ENCODE peak calls at places on chromosomes 2 and 18, in five cellular contexts. One of them, this sample, is unnamed.

GRCh38 chr18:5475252-5475651 is 68.5 kb downstream of the EPB41L3 start:
- DNase-seq in retinal pigment epithelial cell: no peak
- DNase-seq in HFFc6: no peak
- DNase-seq in heart left ventricle: no peak
- DNase-seq in GM06990: no peak
- DNase-seq in this sample: no peak

GRCh38 chr18:23331091-23331920 is 121.8 kb upstream of the RIOK3 start:
- DNase-seq in retinal pigment epithelial cell: no peak
- DNase-seq in HFFc6: no peak
- DNase-seq in heart left ventricle: no peak
- DNase-seq in GM06990: no peak
- DNase-seq in this sample: no peak

GRCh38 chr2:26757873-26758789 is 6.0 kb upstream of the SLC35F6 start:
- DNase-seq in retinal pigment epithelial cell: peak
- DNase-seq in HFFc6: peak
- DNase-seq in heart left ventricle: no peak
- DNase-seq in GM06990: no peak
- DNase-seq in this sample: no peak

GRCh38 chr2:59076079-59076619 is 835.0 kb upstream of the FANCL start:
- DNase-seq in retinal pigment epithelial cell: no peak
- DNase-seq in HFFc6: no peak
- DNase-seq in heart left ventricle: no peak
- DNase-seq in GM06990: no peak
- DNase-seq in this sample: no peak

GRCh38 chr2:12169721-12170120 is 423.3 kb downstream of the LPIN1 start:
- DNase-seq in retinal pigment epithelial cell: peak
- DNase-seq in HFFc6: peak
- DNase-seq in heart left ventricle: peak
- DNase-seq in GM06990: no peak
- DNase-seq in this sample: no peak

GRCh38 chr2:208315081-208315788 is 49.2 kb downstream of the PIKFYVE start:
- DNase-seq in retinal pigment epithelial cell: no peak
- DNase-seq in HFFc6: peak
- DNase-seq in heart left ventricle: no peak
- DNase-seq in GM06990: peak
- DNase-seq in this sample: no peak

GRCh38 chr2:56757884-56758545 is 574.2 kb downstream of the CCDC85A start:
- DNase-seq in retinal pigment epithelial cell: no peak
- DNase-seq in HFFc6: no peak
- DNase-seq in heart left ventricle: no peak
- DNase-seq in GM06990: no peak
- DNase-seq in this sample: no peak

GRCh38 chr2:179251865-179252264 is 12.8 kb downstream of the SESTD1 start:
- DNase-seq in retinal pigment epithelial cell: no peak
- DNase-seq in HFFc6: peak
- DNase-seq in heart left ventricle: no peak
- DNase-seq in GM06990: no peak
- DNase-seq in this sample: no peak

GRCh38 chr18:6401687-6402086 is 13.0 kb downstream of the L3MBTL4 start:
- DNase-seq in retinal pigment epithelial cell: no peak
- DNase-seq in HFFc6: no peak
- DNase-seq in heart left ventricle: no peak
- DNase-seq in GM06990: no peak
- DNase-seq in this sample: no peak

GRCh38 chr2:199811360-199811759 is 39.6 kb downstream of the FTCDNL1 start:
- DNase-seq in retinal pigment epithelial cell: no peak
- DNase-seq in HFFc6: no peak
- DNase-seq in heart left ventricle: no peak
- DNase-seq in GM06990: no peak
- DNase-seq in this sample: no peak

GRCh38 chr2:235981629-235982028 is 186.6 kb downstream of the GBX2 start:
- DNase-seq in retinal pigment epithelial cell: no peak
- DNase-seq in HFFc6: no peak
- DNase-seq in heart left ventricle: no peak
- DNase-seq in GM06990: no peak
- DNase-seq in this sample: no peak

GRCh38 chr2:75403991-75404428 is 156.7 kb downstream of the EVA1A start:
- DNase-seq in retinal pigment epithelial cell: peak
- DNase-seq in HFFc6: peak
- DNase-seq in heart left ventricle: no peak
- DNase-seq in GM06990: no peak
- DNase-seq in this sample: no peak

GRCh38 chr2:46460241-46460921 is 19.0 kb upstream of the TMEM247 start:
- DNase-seq in retinal pigment epithelial cell: peak
- DNase-seq in HFFc6: no peak
- DNase-seq in heart left ventricle: peak
- DNase-seq in GM06990: no peak
- DNase-seq in this sample: no peak

GRCh38 chr18:49399003-49399402 is 61.4 kb downstream of the DYM start:
- DNase-seq in retinal pigment epithelial cell: no peak
- DNase-seq in HFFc6: no peak
- DNase-seq in heart left ventricle: no peak
- DNase-seq in GM06990: no peak
- DNase-seq in this sample: no peak

GRCh38 chr2:140256080-140256479 is 1475.9 kb upstream of the NXPH2 start:
- DNase-seq in retinal pigment epithelial cell: no peak
- DNase-seq in HFFc6: no peak
- DNase-seq in heart left ventricle: no peak
- DNase-seq in GM06990: no peak
- DNase-seq in this sample: no peak

GRCh38 chr2:101402637-101403036 is 15.3 kb upstream of the CREG2 start:
- DNase-seq in retinal pigment epithelial cell: no peak
- DNase-seq in HFFc6: no peak
- DNase-seq in heart left ventricle: no peak
- DNase-seq in GM06990: no peak
- DNase-seq in this sample: no peak

GRCh38 chr18:49111191-49111988 is 160.6 kb upstream of the SMAD7 start:
- DNase-seq in retinal pigment epithelial cell: peak
- DNase-seq in HFFc6: peak
- DNase-seq in heart left ventricle: no peak
- DNase-seq in GM06990: no peak
- DNase-seq in this sample: no peak

GRCh38 chr2:18299423-18300212 is 260.8 kb downstream of the RDH14 start:
- DNase-seq in retinal pigment epithelial cell: peak
- DNase-seq in HFFc6: peak
- DNase-seq in heart left ventricle: peak
- DNase-seq in GM06990: no peak
- DNase-seq in this sample: no peak

GRCh38 chr2:236603361-236604015 is 33.9 kb downstream of the ACKR3 start:
- DNase-seq in retinal pigment epithelial cell: no peak
- DNase-seq in HFFc6: no peak
- DNase-seq in heart left ventricle: no peak
- DNase-seq in GM06990: no peak
- DNase-seq in this sample: no peak

GRCh38 chr2:157777425-157777824 is 98.7 kb downstream of the ACVR1 start:
- DNase-seq in retinal pigment epithelial cell: no peak
- DNase-seq in HFFc6: peak
- DNase-seq in heart left ventricle: no peak
- DNase-seq in GM06990: no peak
- DNase-seq in this sample: no peak

GRCh38 chr2:54666131-54666637 is 57.3 kb upstream of the EML6 start:
- DNase-seq in retinal pigment epithelial cell: no peak
- DNase-seq in HFFc6: peak
- DNase-seq in heart left ventricle: peak
- DNase-seq in GM06990: no peak
- DNase-seq in this sample: no peak

GRCh38 chr2:100182494-100183355 is 40.3 kb upstream of the AFF3 start:
- DNase-seq in retinal pigment epithelial cell: no peak
- DNase-seq in HFFc6: no peak
- DNase-seq in heart left ventricle: peak
- DNase-seq in GM06990: no peak
- DNase-seq in this sample: no peak

GRCh38 chr2:48018480-48018879 is 112.2 kb upstream of the FBXO11 start:
- DNase-seq in retinal pigment epithelial cell: no peak
- DNase-seq in HFFc6: no peak
- DNase-seq in heart left ventricle: no peak
- DNase-seq in GM06990: no peak
- DNase-seq in this sample: no peak

GRCh38 chr2:48017136-48017535 is 110.8 kb upstream of the FBXO11 start:
- DNase-seq in retinal pigment epithelial cell: no peak
- DNase-seq in HFFc6: no peak
- DNase-seq in heart left ventricle: no peak
- DNase-seq in GM06990: no peak
- DNase-seq in this sample: no peak

DNA sequence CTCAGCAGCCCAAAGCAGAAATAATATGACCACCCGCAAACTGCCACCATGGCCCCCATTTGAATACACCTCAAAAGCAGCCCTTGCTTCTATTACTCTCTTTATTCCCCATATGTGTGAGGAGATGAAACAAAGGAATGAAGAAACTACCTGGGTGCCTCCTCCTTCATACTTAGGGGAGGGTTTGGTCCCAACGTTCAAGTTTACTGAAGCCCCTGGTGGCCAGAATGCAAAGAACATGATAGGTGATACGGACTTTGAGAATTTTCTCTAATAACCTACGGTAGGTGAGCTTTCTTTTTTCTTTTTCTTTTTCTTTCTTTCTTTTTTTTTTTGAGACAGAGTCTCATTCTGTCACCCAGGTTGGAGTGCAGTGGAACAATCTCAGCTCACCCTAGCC is 110.3 kb upstream of the FBXO11 start:
- DNase-seq in retinal pigment epithelial cell: no peak
- DNase-seq in HFFc6: no peak
- DNase-seq in heart left ventricle: no peak
- DNase-seq in GM06990: no peak
- DNase-seq in this sample: no peak
- TF ChIP-seq CTCF in retinal pigment epithelial cell: peak
- TF ChIP-seq CTCF in HFFc6: peak
- TF ChIP-seq CTCF in heart left ventricle: no peak
- TF ChIP-seq CTCF in GM06990: peak
- TF ChIP-seq CTCF in this sample: no peak

DNA sequence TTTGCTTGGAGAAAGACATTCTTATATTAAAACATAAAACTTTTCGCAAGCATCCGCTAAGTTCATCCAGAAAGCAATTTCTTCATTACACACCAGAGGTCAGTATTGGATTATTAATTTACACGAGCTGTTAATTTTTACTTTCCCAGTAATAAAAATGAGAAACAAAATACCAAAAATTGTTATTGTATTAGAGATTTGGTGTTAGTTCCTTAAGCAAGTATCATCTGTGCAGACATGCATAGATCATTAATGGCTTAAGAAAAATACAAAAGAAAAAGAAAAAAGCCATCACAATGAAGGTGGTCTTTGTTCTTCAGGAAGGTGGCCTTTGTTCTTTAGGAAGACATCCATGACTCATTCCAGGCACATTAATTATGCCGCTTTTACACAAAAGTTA is 53.6 kb upstream of the HNMT start:
- DNase-seq in retinal pigment epithelial cell: no peak
- DNase-seq in HFFc6: peak
- DNase-seq in heart left ventricle: no peak
- DNase-seq in GM06990: no peak
- DNase-seq in this sample: no peak
- TF ChIP-seq CTCF in retinal pigment epithelial cell: peak
- TF ChIP-seq CTCF in HFFc6: peak
- TF ChIP-seq CTCF in heart left ventricle: peak
- TF ChIP-seq CTCF in GM06990: peak
- TF ChIP-seq CTCF in this sample: peak

GRCh38 chr18:32261003-32261402 is 71.2 kb downstream of the MEP1B start:
- DNase-seq in retinal pigment epithelial cell: no peak
- DNase-seq in HFFc6: no peak
- DNase-seq in heart left ventricle: no peak
- DNase-seq in GM06990: no peak
- DNase-seq in this sample: no peak
- TF ChIP-seq CTCF in retinal pigment epithelial cell: peak
- TF ChIP-seq CTCF in HFFc6: peak
- TF ChIP-seq CTCF in heart left ventricle: no peak
- TF ChIP-seq CTCF in GM06990: no peak
- TF ChIP-seq CTCF in this sample: no peak

GRCh38 chr2:238173692-238174091 is 14.9 kb downstream of the ERFE start:
- DNase-seq in retinal pigment epithelial cell: no peak
- DNase-seq in HFFc6: no peak
- DNase-seq in heart left ventricle: no peak
- DNase-seq in GM06990: no peak
- DNase-seq in this sample: no peak
- TF ChIP-seq CTCF in retinal pigment epithelial cell: peak
- TF ChIP-seq CTCF in HFFc6: peak
- TF ChIP-seq CTCF in heart left ventricle: no peak
- TF ChIP-seq CTCF in GM06990: no peak
- TF ChIP-seq CTCF in this sample: no peak

GRCh38 chr2:38601061-38601460 is 1.7 kb downstream of the HNRNPLL start:
- DNase-seq in retinal pigment epithelial cell: no peak
- DNase-seq in HFFc6: no peak
- DNase-seq in heart left ventricle: no peak
- DNase-seq in GM06990: no peak
- DNase-seq in this sample: no peak

GRCh38 chr2:38601463-38602135 is 1.1 kb downstream of the HNRNPLL start:
- DNase-seq in retinal pigment epithelial cell: no peak
- DNase-seq in HFFc6: no peak
- DNase-seq in heart left ventricle: no peak
- DNase-seq in GM06990: peak
- DNase-seq in this sample: no peak

GRCh38 chr2:38602136-38602731 is 494 bp downstream of the HNRNPLL start:
- DNase-seq in retinal pigment epithelial cell: no peak
- DNase-seq in HFFc6: no peak
- DNase-seq in heart left ventricle: no peak
- DNase-seq in GM06990: no peak
- DNase-seq in this sample: no peak

GRCh38 chr2:38603402-38604265 is 906 bp upstream of the HNRNPLL start:
- DNase-seq in retinal pigment epithelial cell: peak
- DNase-seq in HFFc6: peak
- DNase-seq in heart left ventricle: peak
- DNase-seq in GM06990: peak
- DNase-seq in this sample: no peak

GRCh38 chr2:38602732-38603401 is at the start of gene HNRNPLL:
- DNase-seq in retinal pigment epithelial cell: peak
- DNase-seq in HFFc6: peak
- DNase-seq in heart left ventricle: peak
- DNase-seq in GM06990: peak
- DNase-seq in this sample: peak
- TF ChIP-seq CTCF in retinal pigment epithelial cell: peak
- TF ChIP-seq CTCF in HFFc6: peak
- TF ChIP-seq CTCF in heart left ventricle: no peak
- TF ChIP-seq CTCF in GM06990: peak
- TF ChIP-seq CTCF in this sample: no peak

GRCh38 chr2:112463256-112463655 is 18.7 kb upstream of the TTL start:
- DNase-seq in retinal pigment epithelial cell: no peak
- DNase-seq in HFFc6: no peak
- DNase-seq in heart left ventricle: no peak
- DNase-seq in GM06990: no peak
- DNase-seq in this sample: no peak

GRCh38 chr2:112462178-112462577 is 19.8 kb upstream of the TTL start:
- DNase-seq in retinal pigment epithelial cell: no peak
- DNase-seq in HFFc6: no peak
- DNase-seq in heart left ventricle: no peak
- DNase-seq in GM06990: no peak
- DNase-seq in this sample: no peak

DNA sequence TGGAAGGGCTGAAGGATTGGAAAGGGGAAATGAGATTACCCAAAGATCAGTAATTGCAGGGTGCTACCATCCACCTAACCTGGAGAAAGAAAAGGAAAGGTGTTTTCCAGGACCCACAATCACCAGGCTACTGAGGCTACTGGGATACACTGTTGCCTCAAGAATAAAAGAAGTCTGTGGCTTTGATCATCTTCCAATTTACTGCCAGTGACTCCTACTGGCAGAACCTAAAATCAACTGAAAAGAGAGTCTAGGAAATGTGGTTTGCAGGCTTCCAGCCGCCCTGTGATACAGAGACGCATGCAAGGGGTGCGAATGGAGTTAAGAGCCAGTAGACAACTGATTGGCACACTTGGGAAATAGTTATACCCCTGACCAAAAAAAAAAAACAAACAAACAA is 16.6 kb upstream of the TTL start:
- DNase-seq in retinal pigment epithelial cell: no peak
- DNase-seq in HFFc6: no peak
- DNase-seq in heart left ventricle: no peak
- DNase-seq in GM06990: no peak
- DNase-seq in this sample: no peak
- TF ChIP-seq CTCF in retinal pigment epithelial cell: peak
- TF ChIP-seq CTCF in HFFc6: peak
- TF ChIP-seq CTCF in heart left ventricle: no peak
- TF ChIP-seq CTCF in GM06990: no peak
- TF ChIP-seq CTCF in this sample: peak

This sample was measured in D721Med.